ENCODE peak calls at places on chromosomes 12 and 14, in five cellular contexts. R is substantia nigra, J is HEK293T, I is SK-MEL-5, P is HT1080. A is an unnamed sample.

GRCh38 chr14:65156568-65157366 is 54.5 kb upstream of the MAX start:
- DNase-seq in P (peak), J (no peak), I (no peak), R (no peak), A (no peak)

GRCh38 chr12:73798523-73798922 is 739.1 kb upstream of the ATXN7L3B start:
- DNase-seq in P (no peak), I (no peak), R (no peak), J (no peak), A (no peak)

GRCh38 chr12:18919826-18920511 is 182.1 kb downstream of the CAPZA3 start:
- DNase-seq in I (no peak), R (no peak), J (no peak), P (no peak), A (no peak)

GRCh38 chr14:100078997-100079561 is 13.9 kb downstream of the EVL start:
- DNase-seq in P (peak), R (no peak), J (peak), I (peak), A (peak)

GRCh38 chr14:105864116-105864515 is 337.7 kb downstream of the TMEM121 start:
- DNase-seq in J (no peak), R (no peak), I (no peak), P (no peak), A (no peak)

GRCh38 chr12:104823985-104824441 is 134.1 kb downstream of the SLC41A2 start:
- DNase-seq in R (no peak), I (peak), J (no peak), P (no peak), A (no peak)

GRCh38 chr14:32564591-32564990 is 235.5 kb downstream of the AKAP6 start:
- DNase-seq in R (no peak), P (peak), J (no peak), I (peak), A (peak)

GRCh38 chr14:44910826-44911225 is 50.9 kb downstream of the KLHL28 start:
- DNase-seq in I (no peak), R (no peak), P (no peak), J (no peak), A (no peak)

GRCh38 chr12:44521702-44522101 is 354.4 kb downstream of the NELL2 start:
- DNase-seq in J (no peak), R (no peak), I (no peak), P (no peak), A (no peak)